ENCODE peak calls at places on chromosomes 5 and 9, in ten cellular contexts. L, S, J, D, W, P, B, O, T and Y are unnamed samples.

GRCh38 chr9:68472119-68472518 is 68.6 kb downstream of the TMEM252 start:
- DNase-seq in W (no peak), S (no peak), P (no peak), D (no peak), B (no peak), T (no peak), L (no peak), O (no peak), J (no peak), Y (no peak)

GRCh38 chr5:94911285-94911684 is 292.8 kb downstream of the SLF1 start:
- DNase-seq in B (no peak), D (no peak), P (no peak), W (no peak), L (no peak), J (no peak), T (no peak), O (no peak), S (no peak), Y (no peak)

GRCh38 chr9:129604766-129605163 is 16.1 kb downstream of the C9orf50 start:
- DNase-seq in S (no peak), O (no peak), L (no peak), P (no peak), J (no peak), T (no peak), W (no peak), D (no peak), B (no peak), Y (no peak)

GRCh38 chr9:92963831-92964606 is 16.7 kb downstream of the FGD3 start:
- DNase-seq in S (no peak), T (no peak), O (no peak), W (peak), P (no peak), J (peak), B (peak), L (no peak), D (no peak), Y (peak)

GRCh38 chr9:2390028-2390427 is 231.6 kb upstream of the VLDLR start:
- DNase-seq in P (no peak), O (no peak), W (no peak), D (no peak), L (no peak), B (no peak), S (no peak), J (no peak), T (no peak), Y (no peak)

GRCh38 chr9:38437193-38437823 is 13.1 kb upstream of the IGFBPL1 start:
- DNase-seq in D (no peak), P (no peak), L (peak), T (no peak), O (no peak), J (no peak), W (no peak), B (no peak), S (no peak), Y (no peak)

GRCh38 chr5:175746851-175747250 is 89.0 kb downstream of the HRH2 start:
- DNase-seq in O (peak), D (no peak), L (no peak), S (peak), P (no peak), B (no peak), W (no peak), T (no peak), J (no peak), Y (no peak)

GRCh38 chr9:31119882-31120481 is 1264.5 kb upstream of the ACO1 start:
- DNase-seq in P (no peak), B (no peak), D (no peak), L (no peak), T (no peak), O (no peak), J (no peak), S (no peak), W (peak), Y (peak)

GRCh38 chr5:132265336-132266030 is 8.0 kb downstream of the PDLIM4 start:
- DNase-seq in W (no peak), D (no peak), S (no peak), B (no peak), J (no peak), O (no peak), T (no peak), P (no peak), L (peak), Y (no peak)

GRCh38 chr9:98781588-98782383 is 14.6 kb downstream of the ANKS6 start:
- DNase-seq in O (no peak), W (no peak), S (no peak), D (no peak), L (no peak), J (no peak), P (no peak), T (no peak), B (no peak), Y (no peak)

GRCh38 chr9:20199111-20199510 is 410.3 kb upstream of the SLC24A2 start:
- DNase-seq in P (no peak), O (no peak), D (no peak), S (no peak), J (no peak), B (no peak), W (no peak), T (no peak), L (no peak), Y (no peak)

GRCh38 chr5:143561248-143561647 is 157.8 kb upstream of the NR3C1 start:
- DNase-seq in O (no peak), W (no peak), B (no peak), T (no peak), J (no peak), S (no peak), L (no peak), P (no peak), D (no peak), Y (no peak)

GRCh38 chr5:76474377-76474776 is 71.3 kb downstream of the IQGAP2 start:
- DNase-seq in B (no peak), P (no peak), O (no peak), W (no peak), D (no peak), L (no peak), T (no peak), J (no peak), S (no peak), Y (no peak)

GRCh38 chr5:168752416-168753190 is 173.4 kb upstream of the PANK3 start:
- DNase-seq in J (no peak), W (no peak), D (no peak), T (no peak), B (no peak), O (no peak), P (no peak), S (no peak), L (no peak), Y (no peak)

GRCh38 chr9:116218399-116218798 is 64.8 kb downstream of the PAPPA start:
- DNase-seq in O (no peak), S (no peak), B (no peak), W (no peak), L (no peak), J (no peak), D (no peak), T (no peak), P (no peak), Y (no peak)

GRCh38 chr5:120314201-120314600 is 149.9 kb upstream of the PRR16 start:
- DNase-seq in O (no peak), T (no peak), J (no peak), P (no peak), L (no peak), W (no peak), S (no peak), D (no peak), B (no peak), Y (no peak)

GRCh38 chr5:174849426-174849825 is 125.0 kb downstream of the MSX2 start:
- DNase-seq in O (no peak), B (no peak), J (no peak), D (no peak), T (no peak), P (no peak), W (no peak), S (no peak), L (no peak), Y (no peak)

GRCh38 chr5:178081571-178082244 is 31.6 kb upstream of the N4BP3 start:
- DNase-seq in D (no peak), O (no peak), J (no peak), L (no peak), P (no peak), T (no peak), S (no peak), W (no peak), B (no peak), Y (no peak)

GRCh38 chr9:25964239-25964638 is 286.0 kb upstream of the TUSC1 start:
- DNase-seq in D (peak), W (peak), B (no peak), P (no peak), T (no peak), S (no peak), O (peak), J (no peak), L (peak), Y (no peak)

GRCh38 chr9:134322781-134323241 is 3.4 kb upstream of the RXRA start:
- DNase-seq in W (no peak), P (no peak), D (no peak), B (no peak), J (no peak), O (no peak), S (no peak), T (no peak), L (no peak), Y (no peak)

GRCh38 chr5:73188764-73189521 is 15.9 kb downstream of the TMEM174 start:
- DNase-seq in S (no peak), O (no peak), L (no peak), B (no peak), P (no peak), T (no peak), D (no peak), J (no peak), W (peak), Y (no peak)